ENCODE peak calls at places on chromosome 12, in ten cellular contexts. H is NCI-H774; U is MCF 10A; B is mucosa of descending colon; X is HT1080; O is activated naive CD8-positive, alpha-beta T cell treated with anti-CD3 and anti-CD28 coated beads, Interleukin-2, amount 50 U/mL, for 24 hours; Y is cardiac fibroblast; N is AG04449; Q is thoracic aorta; W is fibroblast of lung. M is an unnamed sample.

GRCh38 chr12:67701121-67701520 is 52.6 kb downstream of the DYRK2 start:
- DNase-seq in O (no peak), U (no peak), Q (no peak), N (no peak), B (no peak), X (peak; percentile 54), W (peak; percentile 52), Y (no peak), H (no peak), M (no peak)

GRCh38 chr12:93979189-93979588 is 169.2 kb upstream of the PLXNC1 start:
- DNase-seq in U (peak; percentile 56), Y (peak; percentile 49), O (peak; percentile 5), B (no peak), W (peak; percentile 35), Q (no peak), H (no peak), N (no peak), X (no peak), M (no peak)

GRCh38 chr12:19574606-19575005 is 135.3 kb downstream of the AEBP2 start:
- DNase-seq in N (no peak), U (no peak), X (no peak), Y (no peak), H (no peak), O (no peak), Q (no peak), W (no peak), B (no peak), M (no peak)

GRCh38 chr12:546920-547845 is 87.4 kb downstream of the B4GALNT3 start:
- DNase-seq in B (peak; percentile 90), X (peak; percentile 57), U (peak; percentile 69), H (peak; percentile 70), N (no peak), O (peak; percentile 83), Q (no peak), Y (peak; percentile 59), W (peak; percentile 27), M (no peak)

GRCh38 chr12:49546481-49546880 is 7.7 kb downstream of the KCNH3 start:
- DNase-seq in Q (no peak), X (no peak), N (no peak), O (no peak), B (no peak), H (no peak), W (no peak), U (no peak), Y (no peak), M (no peak)

GRCh38 chr12:79983492-79983891 is 48.6 kb upstream of the PPP1R12A start:
- DNase-seq in H (no peak), O (no peak), U (peak; percentile 57), W (peak; percentile 99), Q (no peak), N (peak; percentile 72), Y (peak; percentile 66), B (no peak), X (peak; percentile 95), M (peak; percentile 89)

GRCh38 chr12:32110942-32111341 is 4.3 kb downstream of the BICD1 start:
- DNase-seq in B (no peak), O (no peak), N (no peak), Y (no peak), Q (no peak), W (no peak), H (no peak), X (no peak), U (no peak), M (no peak)

GRCh38 chr12:96219700-96220206 is 25.6 kb downstream of the ELK3 start:
- DNase-seq in Y (peak; percentile 90), H (no peak), U (peak; percentile 99), Q (no peak), O (no peak), B (peak; percentile 16), N (peak; percentile 92), X (peak; percentile 99), W (peak; percentile 99), M (peak; percentile 88)

GRCh38 chr12:130655010-130655409 is 61.1 kb downstream of the RIMBP2 start:
- DNase-seq in Y (no peak), W (no peak), H (no peak), U (no peak), B (peak; percentile 62), Q (no peak), X (no peak), O (no peak), N (no peak), M (no peak)

GRCh38 chr12:92814584-92814983 is 111.8 kb downstream of the PLEKHG7 start:
- DNase-seq in N (no peak), Q (no peak), W (no peak), H (no peak), U (no peak), Y (no peak), B (no peak), X (no peak), O (no peak), M (no peak)

GRCh38 chr12:58583541-58583940 is 336.8 kb downstream of the LRIG3 start:
- DNase-seq in H (no peak), B (no peak), X (peak; percentile 50), Q (no peak), Y (peak; percentile 37), N (no peak), O (no peak), U (peak; percentile 43), W (peak; percentile 58), M (peak; percentile 65)

GRCh38 chr12:2796187-2796663 is 1.5 kb downstream of the FKBP4 start:
- DNase-seq in X (no peak), W (no peak), U (peak; percentile 34), O (no peak), B (no peak), H (no peak), Q (no peak), Y (no peak), N (no peak), M (no peak)

GRCh38 chr12:67667276-67668073 is 18.9 kb downstream of the DYRK2 start:
- DNase-seq in H (no peak), X (no peak), B (peak; percentile 50), N (no peak), Y (peak; percentile 75), Q (no peak), U (no peak), W (no peak), O (no peak), M (no peak)

GRCh38 chr12:126874427-126875026 is 1392.4 kb upstream of the TMEM132C start:
- DNase-seq in Q (no peak), X (peak; percentile 57), B (peak; percentile 71), Y (peak; percentile 10), U (peak; percentile 60), N (no peak), H (peak; percentile 71), O (peak; percentile 66), W (peak; percentile 28), M (no peak)

GRCh38 chr12:80216890-80217559 is 117.7 kb downstream of the OTOGL start:
- DNase-seq in X (no peak), U (no peak), O (no peak), H (no peak), W (peak; percentile 21), B (no peak), Q (no peak), Y (peak; percentile 8), N (no peak), M (no peak)

GRCh38 chr12:82873309-82873708 is 186.6 kb downstream of the TMTC2 start:
- DNase-seq in B (no peak), Q (no peak), N (no peak), X (no peak), H (no peak), O (no peak), Y (no peak), U (no peak), W (no peak), M (no peak)

GRCh38 chr12:131505561-131505960 is 205.3 kb upstream of the SFSWAP start:
- DNase-seq in Y (no peak), X (no peak), Q (no peak), U (no peak), W (no peak), O (no peak), N (no peak), B (no peak), H (no peak), M (no peak)

GRCh38 chr12:96364092-96364700 is 36.0 kb downstream of the CDK17 start:
- DNase-seq in O (no peak), N (no peak), X (no peak), W (no peak), B (no peak), Y (no peak), H (no peak), U (no peak), Q (no peak), M (no peak)

GRCh38 chr12:77232045-77232444 is 166.7 kb upstream of the E2F7 start:
- DNase-seq in H (no peak), W (peak; percentile 77), B (no peak), Y (peak; percentile 64), U (peak; percentile 27), O (no peak), X (peak; percentile 8), N (no peak), Q (no peak), M (peak; percentile 68)

GRCh38 chr12:41466762-41467270 is 278.7 kb downstream of the PDZRN4 start:
- DNase-seq in W (peak; percentile 20), Y (peak; percentile 32), U (no peak), Q (no peak), B (no peak), O (no peak), X (no peak), N (no peak), H (no peak), M (no peak)

GRCh38 chr12:52014567-52015392 is 8.0 kb downstream of the TAMALIN start:
- DNase-seq in Q (no peak), U (no peak), W (peak; percentile 67), Y (no peak), H (no peak), N (no peak), X (no peak), O (no peak), B (no peak), M (no peak)

GRCh38 chr12:46661161-46661845 is 164.5 kb downstream of the SLC38A4 start:
- DNase-seq in W (peak; percentile 91), O (no peak), U (peak; percentile 79), Y (peak; percentile 95), X (peak; percentile 82), B (no peak), Q (no peak), N (peak; percentile 67), H (peak; percentile 61), M (peak; percentile 52)

GRCh38 chr12:62210422-62210821 is 49.8 kb upstream of the USP15 start:
- DNase-seq in W (peak; percentile 27), O (peak; percentile 41), U (peak; percentile 62), N (no peak), B (peak; percentile 30), X (peak; percentile 11), Q (no peak), Y (peak; percentile 74), H (no peak), M (no peak)

GRCh38 chr12:48858043-48858442 is 6.1 kb upstream of the DDX23 start:
- DNase-seq in H (no peak), W (no peak), N (no peak), Q (no peak), U (no peak), X (no peak), Y (no peak), B (no peak), O (no peak), M (no peak)

GRCh38 chr12:53044052-53044581 is 5.7 kb upstream of the TNS2 start:
- DNase-seq in O (no peak), Y (peak; percentile 40), U (no peak), X (no peak), N (no peak), W (no peak), H (no peak), B (peak; percentile 46), Q (no peak), M (no peak)

GRCh38 chr12:131892711-131893604 is 1.5 kb upstream of the ULK1 start:
- DNase-seq in H (no peak), B (no peak), O (no peak), X (no peak), W (no peak), U (no peak), Q (no peak), Y (no peak), N (no peak), M (no peak)

GRCh38 chr12:45503887-45504286 is 225.6 kb upstream of the ARID2 start:
- DNase-seq in B (no peak), O (no peak), N (no peak), W (peak; percentile 13), Q (no peak), H (no peak), U (no peak), Y (no peak), X (peak; percentile 18), M (no peak)

GRCh38 chr12:71475280-71475679 is 35.7 kb downstream of the LGR5 start:
- DNase-seq in H (peak; percentile 24), Y (peak; percentile 78), N (no peak), U (no peak), B (no peak), W (no peak), Q (no peak), O (no peak), X (no peak), M (peak; percentile 27)

M was measured in GM04503.